ENCODE peak calls at places on chromosomes 7 and 10, in five cellular contexts. O, C, G, J and D are unnamed samples.

GRCh38 chr10:49606981-49607535 is 3.1 kb upstream of the SLC18A3 start:
- DNase-seq in J (no peak), G (no peak), O (peak), C (peak), D (no peak)

GRCh38 chr7:134690614-134691504 is 44.2 kb downstream of the BPGM start:
- DNase-seq in J (no peak), C (no peak), O (no peak), G (no peak), D (no peak)

GRCh38 chr7:76086070-76086469 is 38.2 kb downstream of the MDH2 start:
- DNase-seq in G (no peak), O (no peak), C (no peak), J (no peak), D (no peak)

GRCh38 chr10:111082102-111082975 is 5.5 kb downstream of the ADRA2A start:
- DNase-seq in C (no peak), O (no peak), G (no peak), J (no peak), D (no peak)

GRCh38 chr7:28823582-28823981 is 134.5 kb downstream of the TRIL start:
- DNase-seq in J (no peak), O (no peak), C (no peak), G (no peak), D (no peak)

GRCh38 chr10:77230194-77230593 is 407.4 kb downstream of the KCNMA1 start:
- DNase-seq in C (no peak), O (no peak), J (no peak), G (no peak), D (no peak)

GRCh38 chr7:6269527-6269926 is 2.9 kb downstream of the CYTH3 start:
- DNase-seq in G (no peak), O (no peak), J (no peak), C (no peak), D (no peak)

GRCh38 chr10:77844713-77845454 is 81.7 kb downstream of the DLG5 start:
- DNase-seq in G (no peak), J (no peak), C (no peak), O (no peak), D (peak)

GRCh38 chr7:7970113-7970619 is 1.6 kb downstream of the GLCCI1 start:
- DNase-seq in G (no peak), J (no peak), O (no peak), C (no peak), D (no peak)

GRCh38 chr7:106681815-106682495 is 21.0 kb upstream of the CCDC71L start:
- DNase-seq in C (no peak), G (no peak), J (no peak), O (no peak), D (no peak)

GRCh38 chr7:112414855-112415490 is 35.3 kb upstream of the IFRD1 start:
- DNase-seq in J (no peak), C (peak), G (no peak), O (peak), D (peak)

GRCh38 chr10:117139581-117140524 is 1.8 kb upstream of the VAX1 start:
- DNase-seq in O (no peak), C (no peak), G (peak), J (no peak), D (no peak)

GRCh38 chr10:35042783-35043182 is 47.4 kb downstream of the CUL2 start:
- DNase-seq in J (no peak), O (no peak), C (peak), G (no peak), D (no peak)

GRCh38 chr7:11786186-11786585 is 45.8 kb downstream of the THSD7A start:
- DNase-seq in G (no peak), C (no peak), O (no peak), J (peak), D (no peak)

GRCh38 chr7:148535227-148535626 is 55.3 kb upstream of the C7orf33 start:
- DNase-seq in G (no peak), O (no peak), C (no peak), J (no peak), D (no peak)

GRCh38 chr7:22726345-22726848 is 603 bp upstream of the IL6 start:
- DNase-seq in J (no peak), C (peak), O (peak), G (no peak), D (peak)

GRCh38 chr7:44396931-44397525 is 71.6 kb upstream of the CAMK2B start:
- DNase-seq in G (no peak), J (no peak), O (no peak), C (no peak), D (no peak)

GRCh38 chr7:73768661-73769480 is 1.2 kb downstream of the CLDN3 start:
- DNase-seq in O (no peak), J (no peak), G (no peak), C (peak), D (no peak)

GRCh38 chr10:128040096-128040495 is 86.1 kb downstream of the MKI67 start:
- DNase-seq in G (no peak), C (no peak), J (no peak), O (no peak), D (no peak)

GRCh38 chr7:25303380-25304321 is 75.4 kb upstream of the NPVF start:
- DNase-seq in J (peak), C (no peak), O (no peak), G (no peak), D (no peak)

GRCh38 chr10:103616705-103617361 is 123.3 kb downstream of the NEURL1 start:
- DNase-seq in C (no peak), G (no peak), J (no peak), O (no peak), D (no peak)

GRCh38 chr7:45150199-45150598 is 7.4 kb upstream of the RAMP3 start:
- DNase-seq in G (no peak), C (no peak), O (no peak), J (no peak), D (no peak)

GRCh38 chr7:26144681-26145080 is 7.3 kb upstream of the NFE2L3 start:
- DNase-seq in G (no peak), J (no peak), O (no peak), C (no peak), D (no peak)

GRCh38 chr7:50069613-50070012 is 23.4 kb downstream of the ZPBP start:
- DNase-seq in O (peak), G (peak), C (no peak), J (no peak), D (no peak)

GRCh38 chr10:100076750-100077149 is 4.9 kb downstream of the CPN1 start:
- DNase-seq in C (no peak), G (peak), O (no peak), J (no peak), D (no peak)

GRCh38 chr10:69089638-69090599 is 2.0 kb downstream of the SRGN start:
- DNase-seq in O (no peak), C (no peak), J (no peak), G (peak), D (no peak)

GRCh38 chr10:96073722-96074121 is 30.3 kb downstream of the CCNJ start:
- DNase-seq in J (no peak), O (no peak), G (no peak), C (peak), D (peak)
- TF ChIP-seq ATF3 in J (no peak), O (no peak), G (no peak), C (no peak), D (no peak)

GRCh38 chr7:33399528-33400213 is 270.3 kb downstream of the BBS9 start:
- DNase-seq in C (no peak), J (no peak), G (no peak), O (no peak), D (no peak)

GRCh38 chr7:33395340-33395739 is 266.0 kb downstream of the BBS9 start:
- DNase-seq in J (no peak), O (no peak), G (no peak), C (no peak), D (no peak)

DNA sequence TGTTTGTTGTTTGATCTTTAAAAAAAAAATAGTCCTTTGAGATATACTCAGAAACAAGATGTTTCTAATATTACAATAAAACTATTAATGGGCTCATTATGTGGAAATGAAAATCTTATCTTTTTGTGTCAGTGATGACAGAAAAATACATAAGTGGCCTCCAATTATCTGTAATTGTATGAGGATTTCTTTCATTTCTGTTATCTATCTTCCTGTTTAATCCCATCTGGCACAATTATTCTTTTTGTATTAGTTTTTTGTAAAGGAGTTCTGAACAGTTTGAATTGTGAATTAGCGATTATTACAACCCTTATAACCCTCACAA is 270.8 kb downstream of the BBS9 start:
- DNase-seq in J (no peak), O (no peak), G (no peak), C (no peak), D (no peak)
- TF ChIP-seq YY1 in J (no peak), O (no peak), G (no peak), C (no peak), D (no peak)

GRCh38 chr10:132308588-132309451 is 1.1 kb upstream of the STK32C start:
- DNase-seq in G (no peak), J (no peak), O (no peak), C (peak), D (no peak)
- TF ChIP-seq ATF3 in G (no peak), J (no peak), O (no peak), C (no peak), D (no peak)

DNA sequence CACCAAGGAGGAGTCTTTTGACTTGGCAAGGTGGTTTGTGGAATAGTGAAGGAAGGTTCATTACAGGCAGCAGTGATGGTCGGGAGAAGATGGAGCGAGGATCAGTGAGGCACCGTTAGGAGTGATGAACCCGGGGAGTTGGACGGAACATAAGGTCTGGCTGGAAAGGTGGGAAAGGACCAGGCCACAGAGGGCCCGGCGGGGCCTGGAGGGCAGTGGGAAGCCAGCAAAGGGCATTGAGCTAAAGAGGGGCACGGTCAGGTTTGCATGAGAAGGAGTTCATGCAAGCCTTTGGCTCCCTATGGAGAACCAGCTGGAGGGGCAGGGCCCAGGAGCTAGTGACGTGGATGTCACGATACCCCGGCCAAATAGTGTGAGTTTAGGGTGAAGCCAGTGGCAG is 46.2 kb upstream of the RABGEF1 start:
- DNase-seq in J (no peak), C (no peak), G (no peak), O (no peak), D (no peak)
- TF ChIP-seq YY1 in J (no peak), C (no peak), G (no peak), O (no peak), D (no peak)

GRCh38 chr7:27689878-27690164 is 27.1 kb upstream of the HIBADH start:
- DNase-seq in G (no peak), O (no peak), C (no peak), J (no peak), D (no peak)
- TF ChIP-seq ATF3 in G (no peak), O (no peak), C (no peak), J (no peak), D (no peak)

GRCh38 chr10:1573334-1573969 is 163.9 kb downstream of the ADARB2 start:
- DNase-seq in O (no peak), C (no peak), G (no peak), J (no peak), D (no peak)
- TF ChIP-seq YY1 in O (no peak), C (no peak), G (no peak), J (no peak), D (no peak)

DNA sequence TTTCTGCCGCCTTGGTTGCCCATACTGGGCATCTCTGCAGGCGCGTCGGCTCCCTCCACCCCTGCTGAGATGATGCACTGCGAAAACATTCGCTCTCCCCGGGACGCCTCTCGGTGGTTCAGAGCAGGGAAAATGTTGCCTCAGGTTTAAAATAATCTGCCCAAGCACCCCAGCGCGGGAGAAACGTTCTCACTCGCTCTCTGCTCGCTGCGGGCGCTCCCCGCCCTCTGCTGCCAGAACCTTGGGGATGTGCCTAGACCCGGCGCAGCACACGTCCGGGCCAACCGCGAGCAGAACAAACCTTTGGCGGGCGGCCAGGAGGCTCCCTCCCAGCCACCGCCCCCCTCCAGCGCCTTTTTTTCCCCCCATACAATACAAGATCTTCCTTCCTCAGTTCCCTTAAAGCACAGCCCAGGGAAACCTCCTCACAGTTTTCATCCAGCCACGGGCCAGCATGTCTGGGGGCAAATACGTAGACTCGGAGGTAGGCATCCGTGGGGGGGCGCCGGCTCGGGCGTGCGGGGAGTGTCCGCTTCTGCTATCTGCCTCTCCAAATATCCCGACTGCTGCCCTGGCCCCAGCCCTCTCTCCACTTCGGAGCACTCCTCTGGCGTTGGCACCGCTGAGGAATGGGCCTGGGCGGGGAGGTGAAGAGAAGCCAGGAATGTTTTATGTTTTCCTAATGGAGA is at the start of gene CAV1:
- DNase-seq in C (peak), J (peak), G (no peak), O (no peak), D (peak)
- TF ChIP-seq ATF3 in C (peak), J (no peak), G (no peak), O (no peak), D (no peak)

GRCh38 chr10:119301397-119301796 is 94.0 kb downstream of the GRK5 start:
- DNase-seq in O (no peak), J (no peak), C (no peak), G (no peak), D (no peak)

GRCh38 chr10:119296703-119297102 is 89.3 kb downstream of the GRK5 start:
- DNase-seq in O (no peak), G (no peak), C (no peak), J (no peak), D (no peak)

GRCh38 chr10:119299531-119299930 is 92.2 kb downstream of the GRK5 start:
- DNase-seq in O (no peak), J (no peak), G (no peak), C (no peak), D (no peak)

GRCh38 chr10:119298788-119299187 is 91.4 kb downstream of the GRK5 start:
- DNase-seq in G (no peak), O (no peak), C (no peak), J (no peak), D (no peak)

DNA sequence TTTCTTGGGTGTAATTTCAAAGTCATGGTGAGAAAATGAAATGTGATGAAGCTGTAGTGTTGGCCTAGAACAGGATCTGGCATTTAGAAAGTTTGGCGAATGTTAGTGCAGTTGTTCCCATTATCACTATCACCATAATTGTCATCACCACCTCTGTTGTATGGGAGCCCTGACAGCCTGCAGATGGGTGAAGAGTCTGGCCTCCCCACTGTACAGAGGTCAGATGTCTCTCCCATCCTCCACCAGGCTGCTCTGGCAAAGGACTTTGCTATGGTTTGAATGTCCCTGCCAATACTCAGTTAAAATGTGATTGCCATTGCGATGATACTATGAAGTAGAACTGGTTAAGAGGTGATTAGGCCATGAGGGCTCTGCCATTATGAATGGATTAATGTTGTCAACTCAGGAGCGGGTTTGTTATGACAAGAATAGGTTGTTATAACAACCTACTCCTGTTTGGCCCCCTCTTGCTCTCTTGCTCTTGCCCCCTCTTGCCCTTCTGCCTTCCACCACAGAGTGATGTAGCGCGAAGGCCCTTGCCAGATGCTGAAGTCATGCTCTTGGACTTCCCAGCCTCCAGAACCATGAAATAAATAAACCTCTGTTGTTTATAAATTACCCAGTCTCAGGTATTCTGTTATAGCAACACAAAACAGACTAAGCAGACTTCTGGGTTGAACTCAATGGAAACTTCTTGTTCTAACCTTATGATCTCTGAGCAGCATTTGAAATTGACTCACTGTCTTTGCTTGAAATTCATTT is 90.0 kb downstream of the GRK5 start:
- DNase-seq in O (no peak), G (no peak), J (no peak), C (no peak), D (no peak)
- TF ChIP-seq YY1 in O (no peak), G (no peak), J (no peak), C (no peak), D (no peak)